ENCODE peak calls at places on chromosomes 7 and 10, in four cellular contexts. R, P, H and M are unnamed samples.

GRCh38 chr10:68618234-68618633 is 58.1 kb downstream of the TET1 start:
- DNase-seq in H (no peak), R (no peak), P (no peak), M (no peak)

GRCh38 chr7:47873767-47874166 is 74.5 kb downstream of the PKD1L1 start:
- DNase-seq in H (no peak), R (peak), P (no peak), M (no peak)

GRCh38 chr7:135768467-135768866 is 19.9 kb upstream of the FAM180A start:
- DNase-seq in R (no peak), P (no peak), H (no peak), M (no peak)

GRCh38 chr7:73437091-73437490 is 3.5 kb downstream of the FZD9 start:
- DNase-seq in H (no peak), P (no peak), R (no peak), M (no peak)

GRCh38 chr7:131692131-131692960 is 135.9 kb upstream of the PODXL start:
- DNase-seq in H (no peak), P (peak), R (peak), M (peak)

GRCh38 chr10:44396671-44397191 is 11.8 kb upstream of the CXCL12 start:
- DNase-seq in P (no peak), H (peak), R (no peak), M (no peak)

GRCh38 chr10:110506448-110506847 is 8.7 kb downstream of the DUSP5 start:
- DNase-seq in P (no peak), H (no peak), R (no peak), M (no peak)

GRCh38 chr7:132350741-132351140 is 225.5 kb downstream of the PLXNA4 start:
- DNase-seq in H (no peak), P (no peak), R (no peak), M (no peak)

GRCh38 chr10:22319559-22320558 is 1.0 kb upstream of the BMI1 start:
- DNase-seq in H (no peak), P (no peak), R (no peak), M (peak)

GRCh38 chr7:112204776-112205347 is 1.3 kb downstream of the DOCK4 start:
- DNase-seq in H (no peak), P (no peak), R (peak), M (no peak)

GRCh38 chr10:115141254-115141653 is 48.1 kb downstream of the ATRNL1 start:
- DNase-seq in P (no peak), R (no peak), H (no peak), M (no peak)

GRCh38 chr10:34721201-34721840 is 93.8 kb downstream of the PARD3 start:
- DNase-seq in H (no peak), P (no peak), R (no peak), M (no peak)

GRCh38 chr7:37432240-37432917 is 16.3 kb downstream of the ELMO1 start:
- DNase-seq in R (no peak), H (no peak), P (no peak), M (no peak)

GRCh38 chr10:93652857-93653256 is 40.5 kb downstream of the PDE6C start:
- DNase-seq in R (no peak), H (no peak), P (no peak), M (no peak)

GRCh38 chr10:74917481-74918077 is 91.2 kb downstream of the KAT6B start:
- DNase-seq in R (peak), H (no peak), P (no peak), M (no peak)

GRCh38 chr10:86536294-86536861 is 14.8 kb upstream of the WAPL start:
- DNase-seq in P (no peak), R (no peak), H (no peak), M (no peak)

GRCh38 chr10:396107-396506 is 260.9 kb downstream of the ZMYND11 start:
- DNase-seq in H (no peak), P (no peak), R (no peak), M (no peak)

GRCh38 chr10:94042001-94042813 is 48.5 kb downstream of the PLCE1 start:
- DNase-seq in H (no peak), R (peak), P (no peak), M (no peak)

GRCh38 chr7:85025312-85025756 is 161.5 kb downstream of the SEMA3D start:
- DNase-seq in P (no peak), H (peak), R (no peak), M (no peak)

GRCh38 chr10:83433705-83434104 is 705.6 kb upstream of the GHITM start:
- DNase-seq in H (no peak), P (no peak), R (no peak), M (no peak)

GRCh38 chr7:40758590-40758989 is 623.8 kb downstream of the SUGCT start:
- DNase-seq in H (no peak), R (no peak), P (no peak), M (no peak)

GRCh38 chr10:79184141-79184625 is 115.4 kb downstream of the ZMIZ1 start:
- DNase-seq in P (no peak), R (peak), H (no peak), M (no peak)

GRCh38 chr7:105580022-105580740 is 1.1 kb downstream of the EFCAB10 start:
- DNase-seq in R (no peak), H (no peak), P (no peak), M (no peak)

GRCh38 chr10:13970231-13970966 is 360.3 kb downstream of the FRMD4A start:
- DNase-seq in R (no peak), H (no peak), P (no peak), M (no peak)

GRCh38 chr10:63273575-63273974 is 140.4 kb downstream of the NRBF2 start:
- DNase-seq in P (no peak), H (no peak), R (no peak), M (no peak)

GRCh38 chr7:636396-636795 is 90.1 kb upstream of the DNAAF5 start:
- DNase-seq in P (no peak), H (no peak), R (peak), M (no peak)

GRCh38 chr7:381211-382117 is 91.5 kb downstream of the FOXL3 start:
- DNase-seq in R (no peak), H (no peak), P (no peak), M (peak)

GRCh38 chr10:87053577-87054181 is 33.6 kb downstream of the FAM25A start:
- DNase-seq in R (no peak), H (no peak), P (no peak), M (no peak)

GRCh38 chr7:123748734-123749536 is at the start of gene WASL:
- DNase-seq in R (peak), H (peak), P (peak), M (peak)

GRCh38 chr7:28661826-28662225 is 249.5 kb downstream of the CREB5 start:
- DNase-seq in R (no peak), H (no peak), P (no peak), M (no peak)

GRCh38 chr7:99679400-99680191 is at the start of gene CYP3A5:
- DNase-seq in P (peak), R (no peak), H (peak), M (no peak)
- TF ChIP-seq POLR2A in P (no peak), R (peak), H (no peak), M (no peak)

DNA sequence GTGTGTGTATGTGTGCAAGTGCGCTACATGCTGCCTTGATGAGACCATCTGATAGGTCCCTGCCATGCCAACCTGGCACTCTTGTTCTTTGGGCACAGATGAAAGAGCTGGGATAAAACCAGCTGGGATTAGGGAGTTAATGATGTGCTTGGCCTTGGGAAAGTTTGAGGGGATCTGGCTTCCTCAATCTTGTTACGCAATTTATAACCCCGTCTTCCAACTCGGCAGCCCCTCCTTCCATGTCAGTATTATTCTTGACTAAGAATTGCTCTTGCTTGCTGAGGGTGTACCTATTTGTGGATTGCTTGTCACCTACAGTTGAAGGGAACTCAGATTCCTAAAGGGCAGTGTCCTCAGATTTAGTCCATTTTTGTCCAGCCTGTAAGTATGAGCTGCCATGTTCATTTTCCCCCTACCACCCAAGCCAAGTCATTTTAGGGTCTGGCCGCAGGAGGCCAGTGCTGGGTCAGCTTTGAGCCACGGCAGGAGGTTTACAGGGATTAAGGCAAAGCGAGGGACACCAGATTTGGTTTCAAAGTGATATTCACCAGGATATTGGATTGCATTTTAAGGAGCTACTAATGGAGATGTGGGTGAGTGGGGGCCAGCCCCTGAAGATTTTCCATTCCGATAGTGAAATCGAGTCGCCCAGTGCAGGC is 34.1 kb upstream of the KCNMA1 start:
- DNase-seq in P (no peak), H (no peak), R (no peak), M (no peak)
- TF ChIP-seq POLR2A in P (no peak), H (no peak), R (no peak), M (no peak)

DNA sequence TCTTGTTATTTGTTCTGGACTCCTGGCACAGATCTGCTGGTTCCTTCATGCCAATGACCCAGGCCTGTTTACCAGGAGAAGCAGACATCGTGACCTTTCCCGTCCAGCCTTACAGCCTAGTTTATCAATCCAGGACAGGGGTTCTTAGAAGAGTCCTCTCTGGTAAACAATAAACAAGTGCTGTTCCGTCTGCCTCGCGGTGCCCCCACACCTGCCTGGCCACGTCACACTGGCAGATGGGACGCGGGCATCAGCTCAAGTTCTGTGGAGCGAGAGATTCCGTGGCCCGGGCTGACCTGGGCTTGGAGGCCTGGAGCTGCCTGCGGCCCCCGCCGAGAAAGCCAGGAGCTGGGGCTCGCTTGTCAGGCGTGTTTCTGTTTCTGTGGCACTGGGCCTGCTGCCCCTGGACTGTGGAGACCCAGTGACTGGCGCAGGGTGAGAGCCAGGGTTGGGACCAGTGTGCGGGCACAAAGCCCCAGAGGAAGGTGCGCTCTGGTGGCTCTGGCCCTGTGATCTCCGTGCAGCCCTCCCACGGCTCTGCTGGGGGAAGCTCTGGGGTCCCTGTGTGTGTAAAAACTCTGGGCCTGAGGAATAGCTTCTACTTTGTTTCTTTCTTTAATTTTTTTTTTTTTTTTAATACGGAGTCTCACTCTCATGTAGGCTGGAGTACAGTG is 28.4 kb upstream of the PFKFB3 start:
- DNase-seq in P (no peak), R (no peak), H (no peak), M (no peak)
- TF ChIP-seq POLR2A in P (no peak), R (no peak), H (no peak), M (no peak)

GRCh38 chr7:149261321-149261828 is 621 bp upstream of the ZNF783 start:
- DNase-seq in R (no peak), H (no peak), P (no peak), M (no peak)

GRCh38 chr7:149266451-149266850 is 4.5 kb downstream of the ZNF783 start:
- DNase-seq in H (peak), P (no peak), R (no peak), M (no peak)

GRCh38 chr7:149257146-149257545 is 4.8 kb upstream of the ZNF783 start:
- DNase-seq in P (no peak), R (no peak), H (no peak), M (no peak)

GRCh38 chr7:149256568-149256967 is 5.4 kb upstream of the ZNF783 start:
- DNase-seq in P (no peak), H (no peak), R (no peak), M (no peak)

GRCh38 chr7:149261829-149262617 is at the start of gene ZNF783:
- DNase-seq in R (peak), H (peak), P (peak), M (peak)
- TF ChIP-seq POLR2A in R (peak), H (no peak), P (no peak), M (no peak)

GRCh38 chr10:126398924-126399323 is 10.6 kb upstream of the ADAM12 start:
- DNase-seq in P (no peak), R (no peak), H (no peak), M (no peak)
- TF ChIP-seq POLR2A in P (no peak), R (no peak), H (no peak), M (no peak)

GRCh38 chr7:98250789-98251188 is 1.2 kb downstream of the TECPR1 start:
- DNase-seq in P (no peak), H (no peak), R (no peak), M (no peak)

GRCh38 chr7:98252655-98253054 is 623 bp upstream of the TECPR1 start:
- DNase-seq in R (no peak), P (no peak), H (no peak), M (no peak)

GRCh38 chr7:98254516-98254915 is 2.5 kb upstream of the TECPR1 start:
- DNase-seq in H (no peak), R (no peak), P (no peak), M (no peak)

GRCh38 chr7:98251251-98251843 is 685 bp downstream of the TECPR1 start:
- DNase-seq in H (no peak), P (no peak), R (no peak), M (peak)

GRCh38 chr7:98251844-98252639 is at the start of gene TECPR1:
- DNase-seq in R (peak), H (peak), P (peak), M (peak)
- TF ChIP-seq POLR2A in R (peak), H (no peak), P (no peak), M (no peak)